ENCODE peak calls at places on chromosomes 12 and 14, in nine cellular contexts. One of them, this sample, is unnamed.

GRCh38 chr14:52333108-52333507 is 19.0 kb downstream of the PTGER2 start:
- DNase-seq in heart right ventricle: no peak
- DNase-seq in GDM1: no peak
- DNase-seq in stimulated activated CD4-positive, alpha-beta T cell treated with anti-CD3 and anti-CD28 coated beads, Interleukin-12 subunit alpha, Interleukin-12 subunit beta, amount 100 ng/mL, for 4 hours: no peak
- DNase-seq in nucleus accumbens: no peak
- DNase-seq in CD4-positive, CD25-positive, alpha-beta regulatory T cell: no peak
- DNase-seq in GM04503: no peak
- DNase-seq in ureter: no peak
- DNase-seq in fibroblast of mammary gland: no peak
- DNase-seq in this sample: no peak

GRCh38 chr14:80206351-80206750 is 5.0 kb downstream of the DIO2 start:
- DNase-seq in heart right ventricle: no peak
- DNase-seq in GDM1: no peak
- DNase-seq in stimulated activated CD4-positive, alpha-beta T cell treated with anti-CD3 and anti-CD28 coated beads, Interleukin-12 subunit alpha, Interleukin-12 subunit beta, amount 100 ng/mL, for 4 hours: no peak
- DNase-seq in nucleus accumbens: no peak
- DNase-seq in CD4-positive, CD25-positive, alpha-beta regulatory T cell: no peak
- DNase-seq in GM04503: no peak
- DNase-seq in ureter: no peak
- DNase-seq in fibroblast of mammary gland: no peak
- DNase-seq in this sample: no peak

GRCh38 chr12:38508246-38508645 is 191.7 kb downstream of the ALG10B start:
- DNase-seq in heart right ventricle: no peak
- DNase-seq in GDM1: no peak
- DNase-seq in stimulated activated CD4-positive, alpha-beta T cell treated with anti-CD3 and anti-CD28 coated beads, Interleukin-12 subunit alpha, Interleukin-12 subunit beta, amount 100 ng/mL, for 4 hours: no peak
- DNase-seq in nucleus accumbens: no peak
- DNase-seq in CD4-positive, CD25-positive, alpha-beta regulatory T cell: no peak
- DNase-seq in GM04503: no peak
- DNase-seq in ureter: no peak
- DNase-seq in fibroblast of mammary gland: no peak
- DNase-seq in this sample: peak

GRCh38 chr12:110501378-110501721 is 561 bp downstream of the VPS29 start:
- DNase-seq in heart right ventricle: no peak
- DNase-seq in GDM1: peak
- DNase-seq in stimulated activated CD4-positive, alpha-beta T cell treated with anti-CD3 and anti-CD28 coated beads, Interleukin-12 subunit alpha, Interleukin-12 subunit beta, amount 100 ng/mL, for 4 hours: peak
- DNase-seq in nucleus accumbens: peak
- DNase-seq in CD4-positive, CD25-positive, alpha-beta regulatory T cell: no peak
- DNase-seq in GM04503: peak
- DNase-seq in ureter: peak
- DNase-seq in fibroblast of mammary gland: peak
- DNase-seq in this sample: no peak

GRCh38 chr12:62299617-62300016 is 39.4 kb downstream of the USP15 start:
- DNase-seq in heart right ventricle: no peak
- DNase-seq in GDM1: no peak
- DNase-seq in stimulated activated CD4-positive, alpha-beta T cell treated with anti-CD3 and anti-CD28 coated beads, Interleukin-12 subunit alpha, Interleukin-12 subunit beta, amount 100 ng/mL, for 4 hours: no peak
- DNase-seq in nucleus accumbens: no peak
- DNase-seq in CD4-positive, CD25-positive, alpha-beta regulatory T cell: no peak
- DNase-seq in GM04503: no peak
- DNase-seq in ureter: no peak
- DNase-seq in fibroblast of mammary gland: no peak
- DNase-seq in this sample: no peak

GRCh38 chr14:72856530-72857264 is 37.2 kb downstream of the DPF3 start:
- DNase-seq in heart right ventricle: no peak
- DNase-seq in GDM1: no peak
- DNase-seq in stimulated activated CD4-positive, alpha-beta T cell treated with anti-CD3 and anti-CD28 coated beads, Interleukin-12 subunit alpha, Interleukin-12 subunit beta, amount 100 ng/mL, for 4 hours: no peak
- DNase-seq in nucleus accumbens: no peak
- DNase-seq in CD4-positive, CD25-positive, alpha-beta regulatory T cell: no peak
- DNase-seq in GM04503: no peak
- DNase-seq in ureter: no peak
- DNase-seq in fibroblast of mammary gland: no peak
- DNase-seq in this sample: no peak

GRCh38 chr12:92796650-92797049 is 93.9 kb downstream of the PLEKHG7 start:
- DNase-seq in heart right ventricle: no peak
- DNase-seq in GDM1: no peak
- DNase-seq in stimulated activated CD4-positive, alpha-beta T cell treated with anti-CD3 and anti-CD28 coated beads, Interleukin-12 subunit alpha, Interleukin-12 subunit beta, amount 100 ng/mL, for 4 hours: no peak
- DNase-seq in nucleus accumbens: no peak
- DNase-seq in CD4-positive, CD25-positive, alpha-beta regulatory T cell: no peak
- DNase-seq in GM04503: no peak
- DNase-seq in ureter: no peak
- DNase-seq in fibroblast of mammary gland: peak
- DNase-seq in this sample: no peak

GRCh38 chr14:94394594-94395305 is 6.3 kb upstream of the SERPINA1 start:
- DNase-seq in heart right ventricle: peak
- DNase-seq in GDM1: peak
- DNase-seq in stimulated activated CD4-positive, alpha-beta T cell treated with anti-CD3 and anti-CD28 coated beads, Interleukin-12 subunit alpha, Interleukin-12 subunit beta, amount 100 ng/mL, for 4 hours: no peak
- DNase-seq in nucleus accumbens: peak
- DNase-seq in CD4-positive, CD25-positive, alpha-beta regulatory T cell: no peak
- DNase-seq in GM04503: no peak
- DNase-seq in ureter: no peak
- DNase-seq in fibroblast of mammary gland: peak
- DNase-seq in this sample: no peak

GRCh38 chr12:130127527-130127908 is 34.7 kb upstream of the FZD10 start:
- DNase-seq in heart right ventricle: no peak
- DNase-seq in GDM1: no peak
- DNase-seq in stimulated activated CD4-positive, alpha-beta T cell treated with anti-CD3 and anti-CD28 coated beads, Interleukin-12 subunit alpha, Interleukin-12 subunit beta, amount 100 ng/mL, for 4 hours: no peak
- DNase-seq in nucleus accumbens: no peak
- DNase-seq in CD4-positive, CD25-positive, alpha-beta regulatory T cell: no peak
- DNase-seq in GM04503: no peak
- DNase-seq in ureter: no peak
- DNase-seq in fibroblast of mammary gland: no peak
- DNase-seq in this sample: peak

GRCh38 chr14:67395876-67396189 is 16.1 kb downstream of the PLEK2 start:
- DNase-seq in heart right ventricle: no peak
- DNase-seq in GDM1: no peak
- DNase-seq in stimulated activated CD4-positive, alpha-beta T cell treated with anti-CD3 and anti-CD28 coated beads, Interleukin-12 subunit alpha, Interleukin-12 subunit beta, amount 100 ng/mL, for 4 hours: no peak
- DNase-seq in nucleus accumbens: no peak
- DNase-seq in CD4-positive, CD25-positive, alpha-beta regulatory T cell: no peak
- DNase-seq in GM04503: no peak
- DNase-seq in ureter: no peak
- DNase-seq in fibroblast of mammary gland: no peak
- DNase-seq in this sample: no peak

GRCh38 chr12:104454997-104455396 is 1.8 kb upstream of the CHST11 start:
- DNase-seq in heart right ventricle: no peak
- DNase-seq in GDM1: no peak
- DNase-seq in stimulated activated CD4-positive, alpha-beta T cell treated with anti-CD3 and anti-CD28 coated beads, Interleukin-12 subunit alpha, Interleukin-12 subunit beta, amount 100 ng/mL, for 4 hours: no peak
- DNase-seq in nucleus accumbens: no peak
- DNase-seq in CD4-positive, CD25-positive, alpha-beta regulatory T cell: no peak
- DNase-seq in GM04503: peak
- DNase-seq in ureter: no peak
- DNase-seq in fibroblast of mammary gland: peak
- DNase-seq in this sample: no peak

GRCh38 chr14:36856095-36856878 is 194.6 kb downstream of the PAX9 start:
- DNase-seq in heart right ventricle: no peak
- DNase-seq in GDM1: no peak
- DNase-seq in stimulated activated CD4-positive, alpha-beta T cell treated with anti-CD3 and anti-CD28 coated beads, Interleukin-12 subunit alpha, Interleukin-12 subunit beta, amount 100 ng/mL, for 4 hours: no peak
- DNase-seq in nucleus accumbens: no peak
- DNase-seq in CD4-positive, CD25-positive, alpha-beta regulatory T cell: no peak
- DNase-seq in GM04503: no peak
- DNase-seq in ureter: peak
- DNase-seq in fibroblast of mammary gland: no peak
- DNase-seq in this sample: no peak

GRCh38 chr12:130715150-130715995 is 726 bp downstream of the RIMBP2 start:
- DNase-seq in heart right ventricle: no peak
- DNase-seq in GDM1: no peak
- DNase-seq in stimulated activated CD4-positive, alpha-beta T cell treated with anti-CD3 and anti-CD28 coated beads, Interleukin-12 subunit alpha, Interleukin-12 subunit beta, amount 100 ng/mL, for 4 hours: no peak
- DNase-seq in nucleus accumbens: peak
- DNase-seq in CD4-positive, CD25-positive, alpha-beta regulatory T cell: no peak
- DNase-seq in GM04503: no peak
- DNase-seq in ureter: no peak
- DNase-seq in fibroblast of mammary gland: no peak
- DNase-seq in this sample: no peak

This sample was measured in heart left ventricle.